ENCODE peak calls at places on chromosomes 6 and 20, in eight cellular contexts. Q is esophagus squamous epithelium; N is cardiac fibroblast; I is mucosa of gallbladder; K is astrocyte of the spinal cord; S is heart right ventricle; A is CD8-positive, alpha-beta T cell; U is D721Med. T is an unnamed sample.

GRCh38 chr6:1278057-1278720 is 33.7 kb upstream of the FOXQ1 start:
- DNase-seq in A (no peak), S (no peak), U (no peak), K (no peak), N (no peak), I (no peak), Q (no peak), T (no peak)

GRCh38 chr6:141598487-141598886 is 534.2 kb upstream of the GJE1 start:
- DNase-seq in K (peak), U (no peak), I (no peak), N (peak), Q (no peak), S (no peak), A (no peak), T (no peak)

GRCh38 chr20:5222919-5223634 is 93.7 kb downstream of the PROKR2 start:
- DNase-seq in S (peak), I (peak), N (peak), A (peak), K (peak), U (no peak), Q (no peak), T (peak)

GRCh38 chr6:70257874-70258273 is 45.0 kb downstream of the COL9A1 start:
- DNase-seq in N (no peak), K (no peak), A (no peak), Q (no peak), I (no peak), U (no peak), S (no peak), T (no peak)

GRCh38 chr6:93927731-93928130 is 508.4 kb upstream of the EPHA7 start:
- DNase-seq in N (no peak), U (no peak), I (no peak), S (no peak), K (no peak), Q (no peak), A (no peak), T (no peak)

GRCh38 chr6:5950448-5950847 is 56.3 kb downstream of the NRN1 start:
- DNase-seq in N (no peak), U (no peak), Q (no peak), S (peak), K (peak), A (no peak), I (no peak), T (peak)

GRCh38 chr6:43763133-43763797 is 6.7 kb upstream of the VEGFA start:
- DNase-seq in S (no peak), N (peak), A (no peak), K (peak), Q (no peak), I (no peak), U (no peak), T (no peak)

GRCh38 chr6:40740518-40740917 is 153.4 kb upstream of the LRFN2 start:
- DNase-seq in I (no peak), S (no peak), U (no peak), Q (no peak), K (no peak), A (no peak), N (no peak), T (no peak)

GRCh38 chr6:168713013-168713412 is 272.0 kb downstream of the SMOC2 start:
- DNase-seq in S (no peak), N (no peak), K (no peak), I (no peak), Q (no peak), A (no peak), U (no peak), T (no peak)

T was measured in iPS DF 6.9.